ENCODE peak calls at places on chromosomes 16 and 17, in four cellular contexts. E is DMS153, Z is right cardiac atrium, O is astrocyte. Q is an unnamed sample.

GRCh38 chr16:10941127-10941933 is 938 bp downstream of the DEXI start:
- DNase-seq in Z (peak), E (no peak), O (no peak), Q (no peak)

GRCh38 chr16:31693733-31694132 is 166.0 kb downstream of the AHSP start:
- DNase-seq in O (no peak), E (no peak), Z (no peak), Q (no peak)

GRCh38 chr16:89026121-89026612 is 49.2 kb upstream of the CBFA2T3 start:
- DNase-seq in E (peak), Z (peak), O (no peak), Q (no peak)

GRCh38 chr17:78962345-78962983 is 17.3 kb downstream of the LGALS3BP start:
- DNase-seq in O (no peak), Z (no peak), E (no peak), Q (no peak)

GRCh38 chr17:17416400-17417360 is 60.1 kb upstream of the MED9 start:
- DNase-seq in E (peak), Z (no peak), O (peak), Q (peak)

GRCh38 chr17:62076864-62077788 is 12.0 kb upstream of the MED13 start:
- DNase-seq in O (no peak), Z (no peak), E (no peak), Q (no peak)

GRCh38 chr17:2963332-2964027 is 99.9 kb downstream of the OR1D5 start:
- DNase-seq in E (no peak), Z (no peak), O (no peak), Q (no peak)

GRCh38 chr17:70519300-70519699 is 350.0 kb downstream of the KCNJ2 start:
- DNase-seq in E (no peak), O (no peak), Z (no peak), Q (no peak)

GRCh38 chr17:13765701-13766100 is 164.0 kb upstream of the HS3ST3A1 start:
- DNase-seq in O (peak), Z (no peak), E (no peak), Q (no peak)

Q was measured in brain microvascular endothelial cell.